ENCODE peak calls at places on chromosomes 3 and 15, in four cellular contexts. K is tibial nerve; W is activated CD8-positive, alpha-beta T cell treated with anti-CD3 and anti-CD28 coated beads for 36 hours; V is glutamatergic neuron. T is an unnamed sample.

GRCh38 chr15:40190591-40190990 is 29.7 kb downstream of the BUB1B start:
- DNase-seq in K (no peak), W (no peak), V (no peak), T (no peak)

GRCh38 chr15:36887214-36888017 is 212.9 kb downstream of the MEIS2 start:
- DNase-seq in V (peak), W (no peak), K (no peak), T (no peak)

GRCh38 chr3:188055388-188055787 is 98.6 kb upstream of the LPP start:
- DNase-seq in W (no peak), V (no peak), K (no peak), T (no peak)

GRCh38 chr3:13419356-13420050 is 619 bp downstream of the NUP210 start:
- DNase-seq in W (peak), V (peak), K (no peak), T (peak)

GRCh38 chr3:64232821-64233220 is 7.6 kb upstream of the PRICKLE2 start:
- DNase-seq in V (no peak), W (no peak), K (no peak), T (no peak)

GRCh38 chr3:8020459-8020858 is 481.2 kb upstream of the LMCD1 start:
- DNase-seq in K (no peak), W (no peak), V (no peak), T (no peak)

GRCh38 chr3:52298147-52299098 is 10.8 kb downstream of the GLYCTK start:
- DNase-seq in K (no peak), V (no peak), W (no peak), T (no peak)

GRCh38 chr3:55770077-55770476 is 283.0 kb upstream of the WNT5A start:
- DNase-seq in V (no peak), W (no peak), K (no peak), T (no peak)

GRCh38 chr15:69478259-69478687 is 25.7 kb downstream of the RPLP1 start:
- DNase-seq in W (peak), K (no peak), V (peak), T (peak)

GRCh38 chr3:13718000-13718399 is 161.9 kb downstream of the WNT7A start:
- DNase-seq in V (no peak), W (no peak), K (no peak), T (peak)

GRCh38 chr15:75577401-75578205 is 1.5 kb downstream of the PTPN9 start:
- DNase-seq in W (no peak), V (no peak), K (peak), T (no peak)

GRCh38 chr3:42033741-42034140 is 57.4 kb upstream of the TRAK1 start:
- DNase-seq in K (no peak), V (no peak), W (no peak), T (no peak)

GRCh38 chr3:40366203-40367162 is 20.5 kb upstream of the ENTPD3 start:
- DNase-seq in V (no peak), K (no peak), W (no peak), T (no peak)

GRCh38 chr15:70762469-70763119 is 764 bp downstream of the UACA start:
- DNase-seq in V (peak), K (peak), W (peak), T (peak)

GRCh38 chr3:42855547-42856380 is 19.9 kb downstream of the CYP8B1 start:
- DNase-seq in W (no peak), K (no peak), V (no peak), T (no peak)

GRCh38 chr3:13879102-13879945 is 547 bp downstream of the WNT7A start:
- DNase-seq in W (peak), K (no peak), V (peak), T (peak)

GRCh38 chr3:187183210-187183862 is 13.9 kb upstream of the RTP1 start:
- DNase-seq in V (no peak), W (peak), K (no peak), T (no peak)

GRCh38 chr3:193883551-193883950 is 252.4 kb upstream of the HES1 start:
- DNase-seq in V (no peak), W (no peak), K (no peak), T (no peak)

GRCh38 chr15:46280753-46281521 is 646.1 kb downstream of the SQOR start:
- DNase-seq in V (no peak), K (no peak), W (no peak), T (no peak)

GRCh38 chr15:87167055-87167454 is 1087.4 kb downstream of the AGBL1 start:
- DNase-seq in V (no peak), W (no peak), K (no peak), T (no peak)

GRCh38 chr3:59756930-59757329 is 707.1 kb upstream of the CFAP20DC start:
- DNase-seq in W (no peak), V (no peak), K (no peak), T (no peak)

GRCh38 chr3:61637088-61638051 is 76.0 kb downstream of the PTPRG start:
- DNase-seq in V (no peak), W (no peak), K (peak), T (peak)

GRCh38 chr15:89799011-89799924 is 15.4 kb downstream of the ANPEP start:
- DNase-seq in V (no peak), W (no peak), K (no peak), T (no peak)

GRCh38 chr15:75347222-75348033 is 589 bp downstream of the NEIL1 start:
- DNase-seq in W (peak), V (peak), K (peak), T (peak)

GRCh38 chr3:9553021-9553948 is at the start of gene LHFPL4:
- DNase-seq in K (no peak), W (no peak), V (peak), T (peak)

GRCh38 chr15:75989045-75989444 is 23.2 kb downstream of the NRG4 start:
- DNase-seq in K (no peak), W (no peak), V (no peak), T (no peak)

GRCh38 chr15:79371581-79371980 is 60.6 kb upstream of the MINAR1 start:
- DNase-seq in W (no peak), V (no peak), K (no peak), T (no peak)

GRCh38 chr15:71443538-71443937 is 328.3 kb downstream of the THSD4 start:
- DNase-seq in K (peak), W (peak), V (peak), T (peak)

GRCh38 chr3:197019021-197019420 is 10.6 kb downstream of the MELTF start:
- DNase-seq in K (no peak), W (no peak), V (no peak), T (no peak)

GRCh38 chr3:148309390-148310035 is 388.2 kb upstream of the AGTR1 start:
- DNase-seq in K (peak), W (peak), V (peak), T (no peak)

GRCh38 chr15:65082303-65082958 is 5.9 kb downstream of the KBTBD13 start:
- DNase-seq in V (peak), W (peak), K (no peak), T (no peak)

GRCh38 chr15:88331291-88331690 is 74.8 kb upstream of the NTRK3 start:
- DNase-seq in V (peak), W (peak), K (no peak), T (peak)

GRCh38 chr3:147244397-147244796 is 161.9 kb downstream of the ZIC4 start:
- DNase-seq in K (no peak), V (no peak), W (no peak), T (no peak)

GRCh38 chr15:35362195-35362829 is 183.7 kb downstream of the DPH6 start:
- DNase-seq in K (no peak), W (no peak), V (no peak), T (no peak)

GRCh38 chr15:41493205-41493901 is at the start of gene ITPKA:
- DNase-seq in V (peak), W (peak), K (peak), T (peak)

GRCh38 chr3:136750209-136750921 is 1.8 kb downstream of the STAG1 start:
- DNase-seq in V (no peak), W (peak), K (no peak), T (no peak)
- TF ChIP-seq CTCF in V (no peak), W (no peak), K (no peak), T (no peak)

DNA sequence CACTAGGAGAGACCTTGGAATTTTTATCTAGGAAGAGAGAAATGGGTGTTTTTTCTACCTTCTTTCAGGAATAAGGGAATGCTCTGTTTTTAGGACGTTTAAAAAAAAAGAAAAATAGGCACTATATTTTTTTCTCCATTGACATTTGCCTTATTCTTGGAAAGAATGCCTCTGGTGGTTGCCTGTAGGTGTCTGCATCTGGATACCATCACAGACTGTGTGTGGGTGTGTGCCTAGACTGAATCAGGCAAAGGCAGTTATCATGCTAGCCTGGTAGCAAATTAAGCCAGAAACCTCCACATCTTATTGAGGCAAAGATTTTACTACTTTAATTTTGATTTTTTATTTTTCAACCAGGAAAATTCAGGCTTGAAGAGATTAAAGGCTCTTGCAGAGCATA is 513.6 kb upstream of the KCNMB2 start:
- DNase-seq in K (no peak), V (no peak), W (peak), T (no peak)
- TF ChIP-seq CTCF in K (no peak), V (no peak), W (no peak), T (no peak)

GRCh38 chr3:159872374-159873109 is 116.1 kb upstream of the IL12A start:
- DNase-seq in V (no peak), W (no peak), K (no peak), T (no peak)
- TF ChIP-seq CTCF in V (no peak), W (no peak), K (no peak), T (no peak)

GRCh38 chr15:59841036-59841435 is 151.9 kb upstream of the BNIP2 start:
- DNase-seq in V (no peak), K (no peak), W (no peak), T (no peak)

GRCh38 chr15:59847925-59848415 is 156.1 kb upstream of the FOXB1 start:
- DNase-seq in V (no peak), K (no peak), W (no peak), T (no peak)

GRCh38 chr15:59838900-59839299 is 149.8 kb upstream of the BNIP2 start:
- DNase-seq in V (no peak), K (no peak), W (peak), T (no peak)

GRCh38 chr15:59846100-59846499 is 157.0 kb upstream of the BNIP2 start:
- DNase-seq in K (no peak), W (no peak), V (no peak), T (no peak)

GRCh38 chr15:59843609-59844008 is 154.5 kb upstream of the BNIP2 start:
- DNase-seq in W (no peak), K (no peak), V (no peak), T (no peak)
- TF ChIP-seq CTCF in W (no peak), K (no peak), V (no peak), T (no peak)

GRCh38 chr3:178439504-178439903 is 96.7 kb upstream of the KCNMB2 start:
- DNase-seq in K (no peak), W (no peak), V (no peak), T (peak)

GRCh38 chr3:178436773-178437172 is 99.5 kb upstream of the KCNMB2 start:
- DNase-seq in V (no peak), K (no peak), W (no peak), T (peak)

GRCh38 chr3:178435575-178435974 is 100.7 kb upstream of the KCNMB2 start:
- DNase-seq in W (no peak), K (no peak), V (no peak), T (no peak)

DNA sequence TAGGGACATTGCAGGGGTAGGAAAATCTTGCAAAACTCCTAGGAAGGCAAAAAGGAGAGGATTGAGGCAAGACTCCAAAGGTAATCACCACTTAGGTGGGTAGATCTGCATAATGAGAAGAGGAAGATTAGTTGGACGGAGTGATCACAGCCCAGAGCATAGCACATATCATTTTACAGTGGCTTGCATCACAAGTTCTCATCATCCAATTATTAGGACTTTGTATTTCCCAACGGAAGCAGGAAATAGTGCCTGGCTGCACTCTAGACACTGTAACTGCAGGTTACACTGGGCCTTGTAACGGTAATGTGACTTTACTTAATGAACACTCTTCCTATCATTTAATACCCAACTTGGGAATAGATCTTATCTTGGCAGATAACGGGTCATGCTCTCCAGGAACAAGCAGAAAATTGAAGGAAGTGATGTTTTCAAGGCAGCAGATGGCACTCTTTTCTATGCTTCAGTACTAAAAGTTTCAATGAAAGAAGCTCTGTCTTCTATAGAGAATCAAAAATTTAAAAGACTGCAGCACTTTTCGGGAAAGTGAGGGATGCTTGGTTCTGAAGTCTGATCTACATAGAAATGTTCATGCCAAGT is 101.9 kb upstream of the KCNMB2 start:
- DNase-seq in V (no peak), K (no peak), W (no peak), T (no peak)
- TF ChIP-seq CTCF in V (no peak), K (no peak), W (no peak), T (no peak)

DNA sequence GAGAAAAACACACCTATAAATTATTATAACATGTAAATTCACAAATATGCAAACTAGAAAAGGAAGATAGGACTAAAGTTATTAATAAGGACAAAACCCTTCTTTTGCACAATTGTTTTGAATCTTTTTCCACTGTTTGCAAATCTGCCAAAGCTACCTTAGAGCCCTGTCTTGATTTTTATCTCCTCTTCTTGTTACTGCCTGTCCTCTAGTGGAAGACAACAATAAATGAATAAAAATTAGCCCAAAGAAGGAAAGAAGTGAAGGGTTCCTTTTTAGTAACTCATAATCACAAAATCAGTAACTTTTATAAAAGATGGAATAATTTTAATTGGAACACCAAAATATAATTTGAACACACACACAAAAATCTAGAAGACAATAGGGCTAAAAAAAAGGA is 2.7 kb downstream of the CD200R1 start:
- DNase-seq in W (no peak), K (no peak), V (no peak), T (no peak)
- TF ChIP-seq CTCF in W (no peak), K (no peak), V (no peak), T (peak)

GRCh38 chr3:132730891-132731580 is 8.8 kb upstream of the NPHP3 start:
- DNase-seq in W (no peak), K (no peak), V (no peak), T (peak)
- TF ChIP-seq CTCF in W (peak), K (peak), V (no peak), T (peak)

DNA sequence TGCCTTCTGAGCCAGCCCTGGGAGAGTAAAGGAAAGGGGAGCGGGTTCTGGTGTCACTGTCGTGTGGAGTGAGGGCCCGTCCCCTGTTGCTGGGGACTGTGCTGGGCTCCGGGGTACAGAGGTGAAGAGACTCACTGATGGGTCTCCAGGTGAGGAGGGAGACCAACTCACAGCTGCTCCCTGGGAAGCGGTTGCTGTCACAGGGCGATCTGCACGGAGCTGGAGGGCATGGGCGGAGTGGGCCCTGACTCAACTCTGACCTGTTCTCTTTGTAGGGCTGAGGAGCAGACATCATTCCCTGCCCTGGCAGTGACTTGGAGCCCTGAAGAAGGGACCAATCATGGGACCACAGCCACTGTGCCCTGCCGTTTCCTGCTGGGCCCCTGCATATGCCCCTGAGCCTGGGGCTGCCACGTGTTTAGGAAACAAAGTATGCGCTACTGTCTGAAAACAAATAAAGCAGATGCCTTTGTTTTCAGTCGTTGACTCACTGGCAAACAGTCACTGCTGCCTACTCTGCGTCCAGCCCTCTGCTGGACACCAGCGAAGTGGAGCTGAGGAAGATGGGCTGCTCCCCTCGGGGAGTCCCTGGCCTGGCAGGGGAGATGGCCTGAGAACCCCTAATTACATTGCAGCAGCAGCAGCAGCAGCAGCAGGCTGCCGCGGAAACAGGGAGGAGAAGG is 22.9 kb upstream of the PLXNA1 start:
- DNase-seq in W (no peak), V (peak), K (no peak), T (no peak)
- TF ChIP-seq CTCF in W (no peak), V (no peak), K (peak), T (no peak)

GRCh38 chr15:55279100-55279745 is 10.4 kb downstream of the RAB27A start:
- DNase-seq in V (no peak), W (no peak), K (no peak), T (no peak)

GRCh38 chr15:55283295-55284147 is 6.1 kb downstream of the RAB27A start:
- DNase-seq in K (no peak), W (no peak), V (no peak), T (no peak)

GRCh38 chr15:55282284-55282833 is 7.3 kb downstream of the RAB27A start:
- DNase-seq in V (no peak), W (peak), K (no peak), T (no peak)

GRCh38 chr15:55279746-55280351 is 9.8 kb downstream of the RAB27A start:
- DNase-seq in W (peak), K (no peak), V (no peak), T (peak)

DNA sequence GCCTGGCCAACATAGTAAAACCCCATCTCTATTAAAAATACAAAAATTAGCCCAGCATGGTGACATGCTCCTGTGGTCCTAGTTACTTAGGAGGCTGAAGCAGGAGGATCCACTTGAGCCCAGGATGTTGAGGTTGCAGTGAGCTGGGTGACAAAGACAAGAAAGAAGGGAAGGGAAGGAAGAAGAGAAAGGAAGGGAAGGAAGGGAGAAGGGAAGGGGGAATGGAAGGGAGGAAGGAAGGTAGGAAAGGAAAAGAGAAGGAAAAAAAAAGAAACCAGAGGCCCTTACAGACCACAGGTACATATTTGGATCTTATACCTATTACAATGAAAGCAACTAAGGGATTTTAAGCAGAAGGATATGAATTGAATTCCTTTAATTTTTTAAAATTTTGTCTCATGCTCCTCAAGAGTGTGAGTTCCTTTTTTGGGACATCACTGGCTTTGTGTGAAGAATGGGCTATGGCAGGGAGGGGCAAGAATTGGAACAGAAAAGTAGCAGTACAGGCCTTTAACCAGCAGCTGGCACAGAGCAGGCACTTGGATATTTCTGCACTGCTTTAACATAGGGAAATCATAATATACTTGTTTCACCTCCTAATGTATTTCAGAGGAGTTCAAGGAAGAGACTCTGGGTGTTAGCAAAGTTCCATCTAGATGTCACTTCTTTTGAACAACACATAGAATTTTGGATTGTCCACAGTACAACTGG is 7.9 kb downstream of the RAB27A start:
- DNase-seq in W (no peak), K (no peak), V (no peak), T (no peak)
- TF ChIP-seq CTCF in W (no peak), K (no peak), V (no peak), T (no peak)

T was measured in GM13976.